ENCODE peak calls at places on chromosomes 1 and 21, in four cellular contexts. One of them, this sample, is unnamed.

GRCh38 chr1:220281159-220281574 is 8.9 kb upstream of the RAB3GAP2 start:
- DNase-seq in right atrium auricular region: no peak
- DNase-seq in heart left ventricle: no peak
- DNase-seq in SK-N-SH: peak; percentile 18
- DNase-seq in this sample: no peak

GRCh38 chr1:24920155-24920925 is 9.7 kb downstream of the RUNX3 start:
- DNase-seq in right atrium auricular region: peak; percentile 75
- DNase-seq in heart left ventricle: peak; percentile 47
- DNase-seq in SK-N-SH: no peak
- DNase-seq in this sample: no peak

GRCh38 chr1:35558374-35559316 is 1.0 kb downstream of the NCDN start:
- DNase-seq in SK-N-SH: peak; percentile 82
- DNase-seq in heart left ventricle: no peak
- DNase-seq in right atrium auricular region: no peak
- DNase-seq in this sample: peak; percentile 47

GRCh38 chr1:234302334-234302962 is 70.8 kb upstream of the COA6 start:
- DNase-seq in heart left ventricle: no peak
- DNase-seq in SK-N-SH: no peak
- DNase-seq in right atrium auricular region: no peak
- DNase-seq in this sample: no peak

GRCh38 chr1:179105393-179105792 is 23.5 kb downstream of the TOR3A start:
- DNase-seq in right atrium auricular region: no peak
- DNase-seq in SK-N-SH: no peak
- DNase-seq in heart left ventricle: no peak
- DNase-seq in this sample: peak; percentile 86

GRCh38 chr1:164673584-164674214 is 114.7 kb downstream of the PBX1 start:
- DNase-seq in right atrium auricular region: no peak
- DNase-seq in SK-N-SH: peak; percentile 53
- DNase-seq in heart left ventricle: no peak
- DNase-seq in this sample: peak; percentile 40

GRCh38 chr1:8412183-8412831 is 94.4 kb downstream of the SLC45A1 start:
- DNase-seq in right atrium auricular region: peak; percentile 76
- DNase-seq in heart left ventricle: no peak
- DNase-seq in SK-N-SH: no peak
- DNase-seq in this sample: no peak

GRCh38 chr1:185938396-185938795 is 204.2 kb downstream of the HMCN1 start:
- DNase-seq in right atrium auricular region: no peak
- DNase-seq in SK-N-SH: no peak
- DNase-seq in heart left ventricle: no peak
- DNase-seq in this sample: no peak

GRCh38 chr1:44676484-44677200 is 2.1 kb downstream of the ARMH1 start:
- DNase-seq in right atrium auricular region: no peak
- DNase-seq in SK-N-SH: no peak
- DNase-seq in heart left ventricle: no peak
- DNase-seq in this sample: no peak

GRCh38 chr1:34898220-34898820 is 31.1 kb downstream of the DLGAP3 start:
- DNase-seq in right atrium auricular region: no peak
- DNase-seq in SK-N-SH: no peak
- DNase-seq in heart left ventricle: no peak
- DNase-seq in this sample: no peak

GRCh38 chr1:239237912-239238311 is 148.5 kb upstream of the CHRM3 start:
- DNase-seq in heart left ventricle: no peak
- DNase-seq in right atrium auricular region: no peak
- DNase-seq in SK-N-SH: no peak
- DNase-seq in this sample: peak; percentile 51

GRCh38 chr1:99570486-99571089 is 75.3 kb upstream of the PALMD start:
- DNase-seq in right atrium auricular region: no peak
- DNase-seq in heart left ventricle: no peak
- DNase-seq in SK-N-SH: no peak
- DNase-seq in this sample: no peak

GRCh38 chr1:220908757-220909156 is 29.5 kb downstream of the HLX start:
- DNase-seq in right atrium auricular region: no peak
- DNase-seq in heart left ventricle: no peak
- DNase-seq in SK-N-SH: no peak
- DNase-seq in this sample: peak; percentile 44

GRCh38 chr1:50829010-50829958 is 130.8 kb downstream of the FAF1 start:
- DNase-seq in right atrium auricular region: no peak
- DNase-seq in SK-N-SH: no peak
- DNase-seq in heart left ventricle: no peak
- DNase-seq in this sample: no peak

GRCh38 chr1:161119017-161119378 is 1.1 kb downstream of the NIT1 start:
- DNase-seq in right atrium auricular region: no peak
- DNase-seq in heart left ventricle: peak; percentile 66
- DNase-seq in SK-N-SH: peak; percentile 31
- DNase-seq in this sample: no peak

GRCh38 chr1:214553142-214553710 is 1.8 kb upstream of the PTPN14 start:
- DNase-seq in heart left ventricle: no peak
- DNase-seq in SK-N-SH: no peak
- DNase-seq in right atrium auricular region: no peak
- DNase-seq in this sample: no peak

GRCh38 chr1:19361231-19362147 is 49.4 kb downstream of the SLC66A1 start:
- DNase-seq in SK-N-SH: no peak
- DNase-seq in heart left ventricle: no peak
- DNase-seq in right atrium auricular region: no peak
- DNase-seq in this sample: peak; percentile 41

GRCh38 chr1:68464891-68465290 is 15.1 kb upstream of the RPE65 start:
- DNase-seq in heart left ventricle: no peak
- DNase-seq in SK-N-SH: no peak
- DNase-seq in right atrium auricular region: no peak
- DNase-seq in this sample: no peak

GRCh38 chr1:221688488-221688843 is 53.4 kb downstream of the DUSP10 start:
- DNase-seq in SK-N-SH: no peak
- DNase-seq in heart left ventricle: no peak
- DNase-seq in right atrium auricular region: no peak
- DNase-seq in this sample: no peak

GRCh38 chr1:54851928-54852524 is 35.0 kb downstream of the DHCR24 start:
- DNase-seq in SK-N-SH: no peak
- DNase-seq in right atrium auricular region: no peak
- DNase-seq in heart left ventricle: no peak
- DNase-seq in this sample: no peak

GRCh38 chr1:10697621-10698160 is 98.8 kb downstream of the CASZ1 start:
- DNase-seq in right atrium auricular region: no peak
- DNase-seq in SK-N-SH: no peak
- DNase-seq in heart left ventricle: no peak
- DNase-seq in this sample: no peak

GRCh38 chr1:28343405-28343804 is 14.6 kb downstream of the MED18 start:
- DNase-seq in right atrium auricular region: no peak
- DNase-seq in heart left ventricle: no peak
- DNase-seq in SK-N-SH: no peak
- DNase-seq in this sample: no peak

GRCh38 chr21:27206368-27206982 is 239.6 kb upstream of the ADAMTS5 start:
- DNase-seq in right atrium auricular region: no peak
- DNase-seq in SK-N-SH: no peak
- DNase-seq in heart left ventricle: no peak
- DNase-seq in this sample: no peak

GRCh38 chr1:161763522-161764098 is 2.5 kb upstream of the ATF6 start:
- DNase-seq in right atrium auricular region: no peak
- DNase-seq in heart left ventricle: no peak
- DNase-seq in SK-N-SH: peak; percentile 20
- DNase-seq in this sample: no peak

GRCh38 chr1:199029855-199030254 is 391.0 kb downstream of the PTPRC start:
- DNase-seq in right atrium auricular region: no peak
- DNase-seq in heart left ventricle: no peak
- DNase-seq in SK-N-SH: no peak
- DNase-seq in this sample: no peak

GRCh38 chr1:161200992-161201827 is 957 bp upstream of the NDUFS2 start:
- DNase-seq in SK-N-SH: no peak
- DNase-seq in heart left ventricle: peak; percentile 70
- DNase-seq in right atrium auricular region: peak; percentile 89
- DNase-seq in this sample: no peak

GRCh38 chr1:31583995-31584868 is 7.9 kb downstream of the TINAGL1 start:
- DNase-seq in SK-N-SH: peak; percentile 76
- DNase-seq in right atrium auricular region: peak; percentile 81
- DNase-seq in heart left ventricle: peak; percentile 89
- DNase-seq in this sample: no peak

GRCh38 chr1:156694563-156694962 is 10.8 kb downstream of the CRABP2 start:
- DNase-seq in SK-N-SH: no peak
- DNase-seq in heart left ventricle: no peak
- DNase-seq in right atrium auricular region: no peak
- DNase-seq in this sample: no peak

GRCh38 chr1:87410771-87411170 is 82.1 kb downstream of the LMO4 start:
- DNase-seq in heart left ventricle: peak; percentile 51
- DNase-seq in right atrium auricular region: no peak
- DNase-seq in SK-N-SH: peak; percentile 6
- DNase-seq in this sample: no peak

GRCh38 chr1:226659641-226660040 is 79.4 kb downstream of the ITPKB start:
- DNase-seq in right atrium auricular region: no peak
- DNase-seq in SK-N-SH: no peak
- DNase-seq in heart left ventricle: peak; percentile 49
- DNase-seq in this sample: no peak

GRCh38 chr1:186076006-186076405 is 299.0 kb downstream of the TPR start:
- DNase-seq in SK-N-SH: no peak
- DNase-seq in right atrium auricular region: no peak
- DNase-seq in heart left ventricle: no peak
- DNase-seq in this sample: no peak

GRCh38 chr1:221832151-221832550 is 90.3 kb upstream of the DUSP10 start:
- DNase-seq in right atrium auricular region: no peak
- DNase-seq in heart left ventricle: no peak
- DNase-seq in SK-N-SH: no peak
- DNase-seq in this sample: no peak

GRCh38 chr1:47866631-47867446 is 130.3 kb downstream of the TRABD2B start:
- DNase-seq in right atrium auricular region: no peak
- DNase-seq in heart left ventricle: no peak
- DNase-seq in SK-N-SH: no peak
- DNase-seq in this sample: peak; percentile 30

GRCh38 chr1:94660994-94661393 is 119.4 kb upstream of the F3 start:
- DNase-seq in SK-N-SH: no peak
- DNase-seq in right atrium auricular region: no peak
- DNase-seq in heart left ventricle: no peak
- DNase-seq in this sample: no peak

GRCh38 chr1:200253774-200254495 is 155.9 kb downstream of the ZNF281 start:
- DNase-seq in SK-N-SH: no peak
- DNase-seq in heart left ventricle: no peak
- DNase-seq in right atrium auricular region: no peak
- DNase-seq in this sample: no peak

GRCh38 chr1:200252526-200252925 is 157.3 kb downstream of the ZNF281 start:
- DNase-seq in right atrium auricular region: no peak
- DNase-seq in SK-N-SH: no peak
- DNase-seq in heart left ventricle: no peak
- DNase-seq in this sample: no peak

GRCh38 chr1:200247513-200247912 is 162.3 kb downstream of the ZNF281 start:
- DNase-seq in heart left ventricle: no peak
- DNase-seq in right atrium auricular region: no peak
- DNase-seq in SK-N-SH: no peak
- DNase-seq in this sample: no peak

GRCh38 chr1:200248541-200248940 is 161.3 kb downstream of the ZNF281 start:
- DNase-seq in SK-N-SH: no peak
- DNase-seq in heart left ventricle: no peak
- DNase-seq in right atrium auricular region: no peak
- DNase-seq in this sample: no peak

DNA sequence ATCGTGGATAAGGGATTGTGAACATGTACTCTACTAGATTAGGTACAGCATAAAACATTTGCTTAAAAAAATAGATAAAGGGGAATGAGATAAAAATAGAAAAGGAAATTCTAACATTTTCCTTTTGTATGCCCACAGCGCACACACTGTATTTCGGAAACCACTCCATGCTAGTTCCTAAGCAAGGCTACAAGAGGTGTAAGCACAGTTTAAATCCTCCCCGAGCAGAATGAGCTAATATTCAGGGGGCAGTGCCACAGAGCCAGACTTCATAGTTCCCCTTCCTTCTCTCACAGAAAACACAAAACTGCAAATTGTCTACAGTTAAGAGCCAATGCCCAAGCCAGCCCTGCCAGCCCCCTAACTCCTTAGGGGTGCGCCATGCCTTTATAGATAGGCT is 159.4 kb downstream of the ZNF281 start:
- DNase-seq in heart left ventricle: no peak
- DNase-seq in SK-N-SH: no peak
- DNase-seq in right atrium auricular region: no peak
- DNase-seq in this sample: no peak
- TF ChIP-seq CTCF in heart left ventricle: no peak
- TF ChIP-seq CTCF in SK-N-SH: no peak
- TF ChIP-seq CTCF in right atrium auricular region: no peak
- TF ChIP-seq CTCF in this sample: no peak

GRCh38 chr1:33824321-33824720 is 39.6 kb upstream of the HMGB4 start:
- DNase-seq in heart left ventricle: no peak
- DNase-seq in SK-N-SH: no peak
- DNase-seq in right atrium auricular region: peak; percentile 47
- DNase-seq in this sample: no peak
- H3K9me3 ChIP-seq in heart left ventricle: no peaks in the 10 kb centered on the region
- H3K9me3 ChIP-seq in SK-N-SH: no peaks in the 10 kb centered on the region
- H3K9me3 ChIP-seq in right atrium auricular region: no peaks in the 10 kb centered on the region
- H3K9me3 ChIP-seq in this sample: no peaks in the 10 kb centered on the region

DNA sequence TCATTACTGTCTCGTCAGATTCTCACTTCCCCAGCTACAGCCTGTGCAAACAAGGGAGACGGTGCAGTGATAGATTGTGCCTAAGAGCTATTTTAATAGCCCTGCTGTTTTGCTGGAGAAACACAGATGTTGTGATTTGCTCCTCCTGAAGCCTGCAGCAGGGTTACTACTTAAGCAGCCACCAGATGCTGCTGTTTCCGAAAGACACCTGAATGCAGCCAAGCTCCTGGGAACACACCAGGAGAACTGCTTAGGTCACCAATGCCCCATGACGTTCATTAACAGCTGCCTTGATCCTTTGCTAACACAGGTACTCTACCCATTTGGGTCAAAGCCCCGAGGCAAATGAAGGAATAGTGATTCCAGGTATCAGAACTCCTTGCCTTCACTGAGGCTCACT is 411.8 kb upstream of the DAB1 start:
- DNase-seq in right atrium auricular region: no peak
- DNase-seq in heart left ventricle: no peak
- DNase-seq in SK-N-SH: no peak
- DNase-seq in this sample: no peak
- TF ChIP-seq CTCF in right atrium auricular region: no peak
- TF ChIP-seq CTCF in heart left ventricle: no peak
- TF ChIP-seq CTCF in SK-N-SH: peak; percentile 13
- TF ChIP-seq CTCF in this sample: no peak

DNA sequence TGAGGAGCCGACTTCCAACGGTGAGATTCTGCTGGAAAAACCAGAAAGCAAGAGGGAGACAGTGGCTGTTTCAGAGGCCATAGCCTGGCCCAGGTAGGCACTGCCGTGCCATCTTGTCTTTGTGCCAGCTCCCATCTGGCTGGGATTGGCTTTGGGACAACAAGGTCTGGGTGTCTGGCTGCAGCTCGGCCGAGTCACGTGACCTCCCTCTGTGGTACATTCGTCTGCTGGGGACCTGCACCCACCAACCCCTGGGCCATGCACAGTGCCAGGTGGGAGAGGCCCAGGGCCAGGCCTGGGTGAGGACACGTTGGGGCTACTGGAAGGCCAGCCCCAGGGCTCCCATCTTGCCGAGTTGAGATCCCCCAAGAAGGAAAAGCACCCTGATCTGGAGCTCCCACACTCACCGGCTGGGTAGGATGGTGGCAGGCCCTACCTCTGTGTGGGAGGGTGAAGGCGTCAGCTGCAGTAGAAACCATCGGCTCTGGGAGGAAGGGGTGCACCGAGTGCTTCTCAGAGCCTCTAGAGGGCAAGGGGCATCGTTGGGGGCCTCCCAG is 25.3 kb upstream of the TTC34 start:
- DNase-seq in heart left ventricle: no peak
- DNase-seq in right atrium auricular region: no peak
- DNase-seq in SK-N-SH: no peak
- DNase-seq in this sample: no peak
- H3K9me3 ChIP-seq in heart left ventricle: no peaks in the 10 kb centered on the region
- H3K9me3 ChIP-seq in right atrium auricular region: peaks cover 13% of the 10 kb centered on the region
- H3K9me3 ChIP-seq in SK-N-SH: no peaks in the 10 kb centered on the region
- H3K9me3 ChIP-seq in this sample: peaks cover 5% of the 10 kb centered on the region